ENCODE peak calls at places on chromosomes 16 and 17, in nine cellular contexts. J, N, A, P, F, X, K, E and U are unnamed samples.

GRCh38 chr17:59362811-59363205 is 31.4 kb downstream of the YPEL2 start:
- DNase-seq in P (no peak), N (no peak), K (no peak), F (no peak), E (no peak), X (no peak), A (no peak), J (no peak), U (no peak)

GRCh38 chr17:7438050-7438614 is 1.2 kb upstream of the FGF11 start:
- DNase-seq in E (peak), A (peak), K (peak), N (no peak), P (peak), X (peak), J (no peak), F (peak), U (peak)

GRCh38 chr16:51151951-51152663 is 1.0 kb upstream of the SALL1 start:
- DNase-seq in N (peak), J (no peak), P (peak), A (peak), F (no peak), X (peak), K (no peak), E (no peak), U (peak)

GRCh38 chr17:29145289-29146058 is 34.7 kb downstream of the MYO18A start:
- DNase-seq in A (peak), P (peak), J (peak), X (peak), N (peak), E (peak), K (no peak), F (peak), U (no peak)

GRCh38 chr17:2724783-2725164 is 13.2 kb upstream of the CLUH start:
- DNase-seq in F (peak), N (peak), P (peak), J (peak), A (peak), K (no peak), X (peak), E (no peak), U (no peak)

GRCh38 chr16:3004319-3004718 is 8.4 kb upstream of the CLDN9 start:
- DNase-seq in K (no peak), N (no peak), J (no peak), F (no peak), P (peak), X (peak), E (no peak), A (no peak), U (no peak)

GRCh38 chr17:79914813-79915740 is 75.8 kb upstream of the CBX4 start:
- DNase-seq in E (no peak), P (no peak), X (no peak), J (no peak), A (peak), N (no peak), K (no peak), F (no peak), U (no peak)

GRCh38 chr17:41651625-41652460 is 27.5 kb upstream of the KRT17 start:
- DNase-seq in E (peak), F (peak), P (no peak), K (no peak), J (no peak), A (no peak), N (no peak), X (peak), U (peak)

GRCh38 chr17:40314557-40314953 is 5.6 kb downstream of the RARA start:
- DNase-seq in X (peak), E (peak), K (peak), P (no peak), A (peak), N (peak), F (peak), J (peak), U (no peak)

GRCh38 chr16:473046-474043 is 47.9 kb downstream of the RAB11FIP3 start:
- DNase-seq in F (no peak), J (no peak), A (no peak), X (no peak), P (no peak), N (peak), K (no peak), E (no peak), U (no peak)

GRCh38 chr17:79814966-79815835 is 18.3 kb upstream of the CBX8 start:
- DNase-seq in N (no peak), J (no peak), E (peak), X (peak), A (peak), F (peak), K (no peak), P (no peak), U (no peak)

GRCh38 chr16:75580-76501 is 2.2 kb upstream of the MPG start:
- DNase-seq in K (peak), F (no peak), X (peak), A (peak), N (peak), J (no peak), P (no peak), E (peak), U (no peak)

GRCh38 chr16:83717814-83718213 is 90.0 kb upstream of the HSBP1 start:
- DNase-seq in A (no peak), P (no peak), E (no peak), X (no peak), F (peak), K (no peak), N (no peak), J (no peak), U (peak)
- H3K27ac ChIP-seq in A (peak), P (no peak), E (no peak), X (no peak), F (no peak), K (no peak), N (no peak), J (no peak), U (peak)

GRCh38 chr16:49049644-49050043 is 232.0 kb downstream of the CBLN1 start:
- DNase-seq in A (no peak), K (no peak), X (no peak), J (no peak), E (no peak), N (no peak), P (no peak), F (no peak), U (no peak)

GRCh38 chr16:49051626-49052025 is 230.0 kb downstream of the CBLN1 start:
- DNase-seq in E (no peak), J (no peak), F (no peak), A (no peak), N (no peak), P (no peak), X (no peak), K (no peak), U (no peak)

GRCh38 chr16:49048557-49048956 is 233.1 kb downstream of the CBLN1 start:
- DNase-seq in P (no peak), F (peak), E (no peak), X (no peak), K (no peak), N (no peak), A (no peak), J (no peak), U (no peak)

GRCh38 chr16:49050607-49051006 is 231.0 kb downstream of the CBLN1 start:
- DNase-seq in P (no peak), A (no peak), X (no peak), F (no peak), K (no peak), E (no peak), N (no peak), J (no peak), U (no peak)

DNA sequence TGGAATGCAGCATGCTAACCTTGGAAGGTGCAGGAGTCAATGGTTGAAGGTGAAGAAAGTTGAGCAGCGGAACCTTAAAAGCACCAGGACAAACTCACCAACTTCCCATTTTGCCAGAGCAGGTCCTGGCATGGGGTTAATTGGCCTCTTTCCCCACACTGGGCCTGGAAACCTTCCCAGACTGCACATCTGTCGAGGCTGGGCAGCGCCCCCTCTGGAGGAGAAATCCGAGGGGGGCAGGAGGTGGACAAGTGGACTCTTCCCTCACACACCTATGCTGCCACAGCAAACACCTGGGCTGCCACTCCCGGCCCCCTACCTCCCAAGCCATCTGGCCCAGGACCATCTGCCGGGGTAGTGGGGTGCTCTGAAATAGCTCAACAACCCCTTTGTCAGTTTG is 232.4 kb downstream of the CBLN1 start:
- DNase-seq in X (no peak), E (no peak), A (no peak), K (no peak), J (no peak), N (no peak), F (no peak), P (no peak), U (no peak)
- H3K27ac ChIP-seq in X (no peak), E (no peak), A (no peak), K (no peak), J (no peak), N (no peak), F (no peak), P (no peak), U (peak)

GRCh38 chr16:57619606-57620315 is 8.7 kb upstream of the ADGRG1 start:
- DNase-seq in E (peak), N (no peak), P (no peak), A (no peak), J (no peak), X (peak), K (no peak), F (peak), U (no peak)

GRCh38 chr16:57618306-57619132 is 9.9 kb upstream of the ADGRG1 start:
- DNase-seq in J (no peak), P (peak), X (peak), A (no peak), E (peak), K (no peak), F (peak), N (no peak), U (no peak)

GRCh38 chr16:57620316-57621231 is 7.9 kb upstream of the ADGRG1 start:
- DNase-seq in X (peak), F (peak), E (peak), K (no peak), N (no peak), P (no peak), A (no peak), J (no peak), U (no peak)

GRCh38 chr16:57617604-57618111 is 10.8 kb upstream of the ADGRG1 start:
- DNase-seq in E (peak), X (peak), N (no peak), K (no peak), A (no peak), F (no peak), P (no peak), J (no peak), U (no peak)

GRCh38 chr16:57619133-57619605 is 9.3 kb upstream of the ADGRG1 start:
- DNase-seq in J (no peak), X (no peak), F (no peak), K (no peak), E (no peak), P (no peak), N (no peak), A (no peak), U (no peak)
- H3K27ac ChIP-seq in J (peak), X (peak), F (peak), K (no peak), E (peak), P (no peak), N (no peak), A (no peak), U (no peak)

DNA sequence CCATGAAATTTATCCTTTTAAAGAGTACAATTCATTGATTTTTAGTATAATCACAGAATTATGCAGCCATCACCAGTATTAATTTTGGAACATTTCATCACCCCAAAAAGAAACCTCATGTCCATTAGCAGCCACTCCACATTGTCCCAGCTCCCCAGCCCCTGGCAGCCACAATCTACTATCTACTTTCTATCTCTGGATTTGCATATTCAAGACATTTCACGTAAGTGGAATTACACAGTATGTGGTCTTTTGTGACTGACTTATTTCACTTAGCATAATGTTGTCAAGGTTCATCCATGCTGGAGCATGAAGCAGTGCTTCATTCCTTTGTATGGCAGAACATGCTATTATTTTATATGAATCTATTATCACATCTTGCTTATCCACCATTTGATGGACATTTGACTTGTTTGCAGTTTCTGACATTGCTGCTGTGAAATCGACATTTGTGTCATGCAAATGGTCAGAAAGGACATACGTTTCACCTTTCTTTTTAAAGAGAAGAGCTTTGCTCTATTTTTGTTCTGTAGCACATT is 10.7 kb downstream of the METTL9 start:
- DNase-seq in F (no peak), N (no peak), E (no peak), J (no peak), X (no peak), A (no peak), P (no peak), K (no peak), U (no peak)
- H3K27ac ChIP-seq in F (no peak), N (no peak), E (no peak), J (no peak), X (no peak), A (no peak), P (no peak), K (no peak), U (no peak)

GRCh38 chr16:66502020-66502913 is 47.7 kb downstream of the TK2 start:
- DNase-seq in F (no peak), P (no peak), X (no peak), E (peak), N (peak), K (peak), A (peak), J (no peak), U (no peak)
- H3K27ac ChIP-seq in F (no peak), P (no peak), X (no peak), E (peak), N (no peak), K (peak), A (no peak), J (peak), U (peak)

DNA sequence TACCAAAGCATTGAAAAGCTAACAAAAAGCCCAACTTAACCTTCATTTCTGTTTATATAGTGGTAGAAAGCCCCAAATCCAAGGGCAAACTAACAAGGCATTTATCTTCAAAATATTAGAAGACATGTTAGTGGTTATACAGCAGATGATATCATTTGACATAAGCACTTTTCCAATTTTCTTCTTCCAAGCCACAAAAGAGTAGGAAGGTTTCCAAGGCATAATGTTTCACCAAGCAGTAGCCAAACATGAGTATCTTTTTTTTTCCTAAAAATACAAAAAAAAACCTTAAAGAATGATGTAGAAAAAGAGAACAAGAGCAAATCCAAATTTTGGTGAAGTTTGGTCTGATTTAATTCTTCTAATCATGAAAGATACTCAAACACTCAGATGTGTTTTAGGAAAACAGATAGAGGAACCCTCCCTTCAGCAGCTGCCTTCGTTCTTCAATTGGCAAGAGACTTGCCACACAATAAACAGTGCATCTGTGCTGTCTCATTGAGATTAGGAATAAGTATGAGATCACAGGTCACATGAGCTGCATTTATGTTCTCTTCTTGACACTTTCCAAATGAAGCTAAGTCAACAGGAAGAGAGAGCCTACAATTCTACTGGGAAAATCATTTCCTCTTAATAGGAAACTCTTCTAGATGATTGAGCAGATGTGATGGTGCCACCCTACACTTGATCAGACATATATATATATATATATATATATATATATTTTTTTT is 106.7 kb downstream of the TTC19 start:
- DNase-seq in F (no peak), P (no peak), J (no peak), K (peak), X (no peak), A (no peak), N (peak), E (no peak), U (no peak)
- H3K27ac ChIP-seq in F (no peak), P (no peak), J (no peak), K (peak), X (no peak), A (peak), N (peak), E (no peak), U (peak)

DNA sequence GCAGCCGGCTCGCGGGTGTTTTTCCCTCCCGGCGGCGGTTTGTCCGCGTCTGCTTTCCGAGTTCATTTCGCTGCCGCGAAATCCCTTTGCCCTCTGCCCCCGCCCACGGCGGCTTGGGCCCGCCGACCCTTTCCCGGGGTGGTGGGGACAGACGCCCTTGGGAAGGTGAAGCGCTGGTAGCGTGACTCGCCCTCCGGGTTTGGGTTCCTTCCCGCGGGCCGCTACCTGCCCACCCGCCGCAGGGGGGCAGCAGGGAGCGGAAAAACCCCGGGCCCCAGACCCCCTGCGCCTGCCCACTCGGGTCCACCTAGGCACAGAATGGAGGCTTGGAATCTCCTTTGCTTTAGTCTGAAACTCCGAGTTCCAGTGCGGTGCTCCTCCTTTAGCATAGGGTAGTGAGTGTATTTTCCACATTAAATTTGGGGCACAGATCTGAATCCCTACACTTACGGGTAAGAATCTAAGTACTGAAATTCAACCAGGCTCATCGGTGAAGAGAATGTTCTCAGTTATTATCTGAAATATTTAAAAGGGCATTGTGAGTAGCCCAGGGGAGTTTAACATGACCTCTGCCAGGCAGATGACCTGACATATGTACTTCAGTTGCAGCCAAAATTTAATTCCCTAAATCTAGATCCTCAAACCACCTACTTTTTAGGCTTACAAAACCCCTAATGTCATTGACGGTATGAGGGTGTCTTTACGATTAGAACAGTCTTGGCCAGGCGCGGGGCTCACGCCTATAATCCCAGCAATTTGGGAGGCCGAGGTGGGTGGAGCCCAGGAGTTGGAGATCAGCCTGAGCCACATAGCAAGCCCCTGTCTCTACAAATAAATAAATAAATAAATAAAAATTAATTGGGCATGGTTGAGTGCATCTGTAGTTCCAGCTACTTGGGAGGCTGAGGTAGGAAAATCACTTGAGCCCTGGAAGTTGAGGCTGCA is 1.0 kb downstream of the NME2 start:
- DNase-seq in P (peak), X (peak), E (peak), A (peak), N (peak), F (peak), J (peak), K (peak), U (peak)
- H3K27ac ChIP-seq in P (peak), X (peak), E (peak), A (peak), N (peak), F (peak), J (peak), K (peak), U (peak)

GRCh38 chr17:77330602-77331081 is 189.9 kb downstream of the SEC14L1 start:
- DNase-seq in X (no peak), E (peak), P (no peak), J (no peak), N (no peak), K (no peak), A (no peak), F (no peak), U (no peak)

GRCh38 chr17:77327566-77328463 is 187.0 kb downstream of the SEC14L1 start:
- DNase-seq in N (no peak), J (no peak), P (no peak), E (peak), X (no peak), K (no peak), F (no peak), A (no peak), U (no peak)

GRCh38 chr17:77327181-77327565 is 186.4 kb downstream of the SEC14L1 start:
- DNase-seq in A (no peak), X (no peak), P (no peak), K (no peak), F (no peak), N (no peak), J (no peak), E (peak), U (no peak)

GRCh38 chr17:77329741-77330531 is 189.2 kb downstream of the SEC14L1 start:
- DNase-seq in X (no peak), P (no peak), A (no peak), F (no peak), N (no peak), J (no peak), K (no peak), E (peak), U (no peak)

GRCh38 chr17:77328823-77329740 is 188.3 kb downstream of the SEC14L1 start:
- DNase-seq in N (no peak), F (no peak), P (no peak), K (no peak), A (no peak), X (no peak), J (no peak), E (peak), U (no peak)
- H3K27ac ChIP-seq in N (no peak), F (no peak), P (no peak), K (peak), A (no peak), X (no peak), J (peak), E (no peak), U (no peak)

GRCh38 chr16:73997340-73997711 is 299.3 kb upstream of the PSMD7 start:
- DNase-seq in P (no peak), F (no peak), A (no peak), E (no peak), K (no peak), J (no peak), N (no peak), X (no peak), U (no peak)
- H3K27ac ChIP-seq in P (no peak), F (no peak), A (no peak), E (no peak), K (no peak), J (no peak), N (no peak), X (no peak), U (no peak)